ENCODE peak calls at places on chromosomes 16 and 17, in five cellular contexts. J, B, Z, F and Q are unnamed samples.

GRCh38 chr16:48961546-48961945 is 320.1 kb downstream of the CBLN1 start:
- DNase-seq in J (no peak), B (no peak), Z (no peak), F (no peak), Q (no peak)

GRCh38 chr17:5329784-5330557 is 47.9 kb downstream of the RABEP1 start:
- DNase-seq in J (no peak), B (no peak), Z (no peak), F (peak; percentile 14), Q (no peak)

GRCh38 chr16:70789231-70789926 is 11.6 kb downstream of the VAC14 start:
- DNase-seq in J (no peak), B (no peak), Z (no peak), F (peak; percentile 80), Q (no peak)

GRCh38 chr17:58200024-58200633 is 7.6 kb downstream of the EPX start:
- DNase-seq in J (peak; percentile 53), B (no peak), Z (peak; percentile 26), F (peak; percentile 59), Q (peak; percentile 78)

GRCh38 chr17:30996481-30996880 is 25.6 kb downstream of the RNF135 start:
- DNase-seq in J (no peak), B (no peak), Z (no peak), F (no peak), Q (no peak)

GRCh38 chr17:37278247-37278894 is 97.4 kb upstream of the C17orf78 start:
- DNase-seq in J (no peak), B (no peak), Z (no peak), F (no peak), Q (no peak)

GRCh38 chr16:280552-280951 is at the start of gene ARHGDIG:
- DNase-seq in J (no peak), B (no peak), Z (no peak), F (no peak), Q (no peak)

GRCh38 chr17:76716834-76717205 is 6.1 kb upstream of the MXRA7 start:
- DNase-seq in J (no peak), B (peak; percentile 83), Z (no peak), F (peak; percentile 98), Q (peak; percentile 28)

GRCh38 chr17:58822148-58823050 is 66.7 kb downstream of the PPM1E start:
- DNase-seq in J (no peak), B (no peak), Z (no peak), F (peak; percentile 13), Q (no peak)

GRCh38 chr17:6099492-6099891 is 29.3 kb downstream of the WSCD1 start:
- DNase-seq in J (no peak), B (no peak), Z (no peak), F (no peak), Q (peak; percentile 5)

GRCh38 chr17:18250708-18251107 is 7.8 kb downstream of the FLII start:
- DNase-seq in J (no peak), B (no peak), Z (no peak), F (no peak), Q (no peak)

GRCh38 chr17:64685705-64686104 is 23.6 kb upstream of the SMURF2 start:
- DNase-seq in J (no peak), B (no peak), Z (no peak), F (no peak), Q (no peak)

GRCh38 chr16:61829631-61830030 is 206.6 kb downstream of the CDH8 start:
- DNase-seq in J (no peak), B (no peak), Z (no peak), F (no peak), Q (no peak)

GRCh38 chr17:3318336-3318735 is 20.2 kb upstream of the OR3A1 start:
- DNase-seq in J (no peak), B (no peak), Z (no peak), F (no peak), Q (no peak)

GRCh38 chr16:86498155-86498651 is 12.1 kb upstream of the FOXF1 start:
- DNase-seq in J (no peak), B (no peak), Z (no peak), F (no peak), Q (no peak)

GRCh38 chr17:35588196-35588920 is 1.2 kb downstream of the AP2B1 start:
- DNase-seq in J (peak; percentile 54), B (peak; percentile 61), Z (no peak), F (peak; percentile 77), Q (no peak)

GRCh38 chr17:41835800-41836549 is at the start of gene NT5C3B:
- DNase-seq in J (peak; percentile 38), B (no peak), Z (peak; percentile 14), F (no peak), Q (peak; percentile 84)

GRCh38 chr17:39739020-39739884 is 1.5 kb downstream of the GRB7 start:
- DNase-seq in J (no peak), B (no peak), Z (no peak), F (peak; percentile 23), Q (peak; percentile 86)

GRCh38 chr17:1179635-1180433 is at the start of gene ABR:
- DNase-seq in J (no peak), B (no peak), Z (peak; percentile 60), F (peak; percentile 23), Q (peak; percentile 83)

GRCh38 chr17:76841776-76842405 is 26.3 kb upstream of the MGAT5B start:
- DNase-seq in J (no peak), B (no peak), Z (no peak), F (no peak), Q (no peak)

GRCh38 chr16:2008009-2008526 is 1.6 kb downstream of the ZNF598 start:
- DNase-seq in J (no peak), B (peak; percentile 64), Z (no peak), F (peak; percentile 77), Q (no peak)

GRCh38 chr17:60817187-60817586 is 139.5 kb downstream of the BCAS3 start:
- DNase-seq in J (peak; percentile 6), B (peak; percentile 71), Z (no peak), F (peak; percentile 94), Q (no peak)

GRCh38 chr16:76696876-76697275 is 419.7 kb downstream of the CNTNAP4 start:
- DNase-seq in J (no peak), B (no peak), Z (no peak), F (no peak), Q (no peak)

GRCh38 chr17:33073416-33073815 is 81.8 kb downstream of the SPACA3 start:
- DNase-seq in J (no peak), B (no peak), Z (no peak), F (no peak), Q (no peak)

GRCh38 chr16:49181812-49182211 is 99.8 kb downstream of the CBLN1 start:
- DNase-seq in J (no peak), B (no peak), Z (no peak), F (no peak), Q (no peak)

GRCh38 chr17:37848690-37849616 is 75.3 kb upstream of the TBC1D3K start:
- DNase-seq in J (peak; percentile 76), B (peak; percentile 76), Z (no peak), F (peak; percentile 69), Q (no peak)

GRCh38 chr17:59837362-59838195 is 55.2 kb downstream of the TUBD1 start:
- DNase-seq in J (peak; percentile 99), B (peak; percentile 98), Z (peak; percentile 67), F (peak; percentile 100), Q (no peak)

GRCh38 chr17:310111-311010 is 42.2 kb downstream of the RPH3AL start:
- DNase-seq in J (no peak), B (no peak), Z (no peak), F (no peak), Q (peak; percentile 59)

GRCh38 chr16:83807327-83807709 is 460 bp upstream of the HSBP1 start:
- DNase-seq in J (no peak), B (no peak), Z (no peak), F (no peak), Q (no peak)

GRCh38 chr17:68704897-68705296 is 103.7 kb upstream of the FAM20A start:
- DNase-seq in J (no peak), B (no peak), Z (no peak), F (peak; percentile 46), Q (no peak)

GRCh38 chr17:27455914-27456680 is at the start of gene KSR1:
- DNase-seq in J (peak; percentile 50), B (no peak), Z (peak; percentile 68), F (peak; percentile 69), Q (peak; percentile 94)